ENCODE peak calls at places on chromosomes 3 and 15, in four cellular contexts. T is heart right ventricle, U is gastrocnemius medialis, N is adrenal gland. A is an unnamed sample.

GRCh38 chr15:42014406-42014805 is 6.4 kb downstream of the PLA2G4E start:
- DNase-seq in T (no peak), U (no peak), N (no peak), A (no peak)

GRCh38 chr3:150146891-150147761 is 176.4 kb upstream of the PFN2 start:
- DNase-seq in T (peak; percentile 13), U (peak; percentile 84), N (no peak), A (no peak)

GRCh38 chr3:79497447-79498111 is 270.2 kb downstream of the ROBO1 start:
- DNase-seq in T (no peak), U (no peak), N (no peak), A (no peak)

GRCh38 chr3:36416660-36417059 is 36.4 kb downstream of the STAC start:
- DNase-seq in T (no peak), U (no peak), N (no peak), A (no peak)

GRCh38 chr3:104909721-104910120 is 457.0 kb upstream of the ALCAM start:
- DNase-seq in T (no peak), U (no peak), N (peak; percentile 34), A (no peak)

GRCh38 chr3:4581905-4582611 is 88.9 kb downstream of the ITPR1 start:
- DNase-seq in T (no peak), U (no peak), N (no peak), A (no peak)

GRCh38 chr3:181715601-181716340 is 4.0 kb downstream of the SOX2 start:
- DNase-seq in T (no peak), U (no peak), N (no peak), A (no peak)

GRCh38 chr3:139774570-139775302 is 97.0 kb upstream of the NMNAT3 start:
- DNase-seq in T (peak; percentile 21), U (peak; percentile 3), N (no peak), A (no peak)

GRCh38 chr3:16474304-16474703 is 39.2 kb downstream of the RFTN1 start:
- DNase-seq in T (no peak), U (no peak), N (no peak), A (no peak)

GRCh38 chr15:69074011-69074842 is 59.7 kb downstream of the NOX5 start:
- DNase-seq in T (peak; percentile 62), U (no peak), N (peak; percentile 69), A (no peak)

GRCh38 chr3:60992395-60992794 is 258.9 kb downstream of the FHIT start:
- DNase-seq in T (peak; percentile 17), U (no peak), N (peak; percentile 21), A (no peak)

GRCh38 chr15:62059108-62059817 is 984 bp downstream of the VPS13C start:
- DNase-seq in T (no peak), U (no peak), N (no peak), A (no peak)

GRCh38 chr15:55279746-55280351 is 9.8 kb downstream of the RAB27A start:
- DNase-seq in T (no peak), U (no peak), N (peak; percentile 77), A (no peak)

GRCh38 chr3:58531555-58531954 is 5.4 kb downstream of the ACOX2 start:
- DNase-seq in T (no peak), U (no peak), N (no peak), A (no peak)

GRCh38 chr15:92079047-92079446 is 225.5 kb downstream of the SLCO3A1 start:
- DNase-seq in T (no peak), U (no peak), N (no peak), A (no peak)

GRCh38 chr3:170712798-170713197 is 126.9 kb upstream of the SLC7A14 start:
- DNase-seq in T (no peak), U (no peak), N (no peak), A (no peak)

GRCh38 chr3:49725906-49726681 is 2.3 kb upstream of the GMPPB start:
- DNase-seq in T (no peak), U (no peak), N (no peak), A (no peak)

GRCh38 chr15:63718590-63719035 is 115.1 kb downstream of the HERC1 start:
- DNase-seq in T (no peak), U (no peak), N (no peak), A (no peak)

GRCh38 chr3:134526319-134526718 is 40.5 kb downstream of the CEP63 start:
- DNase-seq in T (no peak), U (no peak), N (no peak), A (no peak)

GRCh38 chr3:66450389-66451022 is 50.3 kb downstream of the LRIG1 start:
- DNase-seq in T (peak; percentile 87), U (peak; percentile 58), N (peak; percentile 56), A (peak; percentile 84)

GRCh38 chr3:72767927-72768880 is 80.0 kb downstream of the SHQ1 start:
- DNase-seq in T (no peak), U (no peak), N (no peak), A (no peak)

GRCh38 chr15:49530106-49530505 is 90.5 kb downstream of the FAM227B start:
- DNase-seq in T (no peak), U (no peak), N (no peak), A (no peak)

GRCh38 chr15:85494035-85494793 is 113.8 kb downstream of the AKAP13 start:
- DNase-seq in T (no peak), U (no peak), N (no peak), A (no peak)

DNA sequence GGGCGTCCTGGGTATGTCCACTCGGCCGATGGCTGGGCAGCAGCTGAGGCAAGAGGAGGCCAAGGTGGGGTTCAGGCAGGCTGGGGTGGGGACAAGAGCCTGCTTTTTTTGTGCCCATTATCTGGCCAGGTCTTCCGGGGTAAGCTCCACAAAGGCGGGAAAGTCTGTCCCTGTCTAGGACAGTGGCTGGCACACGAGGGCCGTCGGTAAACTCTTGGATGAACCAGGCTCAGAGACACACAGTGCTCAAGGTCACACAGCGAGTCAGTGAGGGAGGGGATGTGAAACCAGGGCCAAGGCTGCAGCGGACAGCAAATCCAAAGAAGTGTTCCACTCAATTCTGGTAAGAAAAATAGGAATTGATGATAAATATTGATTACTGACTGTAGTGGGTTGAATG is 2.9 kb downstream of the DNAJB8 start:
- DNase-seq in T (no peak), U (no peak), N (no peak), A (no peak)
- H3K27me3 ChIP-seq in T (peaks cover 9% of the 10 kb centered on the region), U (peaks cover 2% of the 10 kb centered on the region), N (no peaks in the 10 kb centered on the region), A (no peaks in the 10 kb centered on the region)

DNA sequence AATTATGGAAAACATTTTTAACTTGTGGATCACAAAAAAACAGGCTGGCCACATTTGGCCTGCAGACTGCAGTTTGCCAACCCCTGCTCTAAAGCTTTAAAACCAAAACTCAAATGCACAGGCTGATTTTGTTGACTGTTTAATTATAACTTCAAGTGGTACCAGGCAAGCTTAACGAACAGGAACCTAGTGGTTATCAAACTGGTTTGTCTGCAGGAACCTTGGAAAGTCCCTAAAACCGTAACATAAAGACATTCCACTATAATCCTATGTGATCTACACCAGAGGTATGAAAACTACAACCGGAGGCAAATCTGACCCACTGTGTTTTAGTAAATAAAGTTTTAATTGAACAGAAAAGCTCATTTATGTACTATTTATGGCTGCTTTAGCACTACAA is 52.4 kb downstream of the TBL1XR1 start:
- DNase-seq in T (no peak), U (no peak), N (no peak), A (no peak)
- H3K4me1 ChIP-seq in T (peaks cover 84% of the 10 kb centered on the region), U (peaks cover 58% of the 10 kb centered on the region), N (peaks cover 1% of the 10 kb centered on the region), A (peaks cover 72% of the 10 kb centered on the region)

GRCh38 chr3:29144807-29145206 is 136.1 kb upstream of the RBMS3 start:
- DNase-seq in T (peak; percentile 62), U (peak; percentile 14), N (peak; percentile 77), A (no peak)
- TF ChIP-seq CTCF in T (peak; percentile 48), U (peak; percentile 22), N (peak; percentile 45), A (no peak)

GRCh38 chr15:88397506-88397905 is 69.7 kb downstream of the MRPL46 start:
- DNase-seq in T (no peak), U (no peak), N (no peak), A (no peak)

GRCh38 chr15:88398011-88398410 is 69.2 kb downstream of the MRPL46 start:
- DNase-seq in T (no peak), U (no peak), N (no peak), A (no peak)

GRCh38 chr15:88400069-88400468 is 67.1 kb downstream of the MRPL46 start:
- DNase-seq in T (no peak), U (no peak), N (no peak), A (no peak)

GRCh38 chr15:88400591-88400990 is 66.6 kb downstream of the MRPL46 start:
- DNase-seq in T (no peak), U (no peak), N (no peak), A (no peak)

DNA sequence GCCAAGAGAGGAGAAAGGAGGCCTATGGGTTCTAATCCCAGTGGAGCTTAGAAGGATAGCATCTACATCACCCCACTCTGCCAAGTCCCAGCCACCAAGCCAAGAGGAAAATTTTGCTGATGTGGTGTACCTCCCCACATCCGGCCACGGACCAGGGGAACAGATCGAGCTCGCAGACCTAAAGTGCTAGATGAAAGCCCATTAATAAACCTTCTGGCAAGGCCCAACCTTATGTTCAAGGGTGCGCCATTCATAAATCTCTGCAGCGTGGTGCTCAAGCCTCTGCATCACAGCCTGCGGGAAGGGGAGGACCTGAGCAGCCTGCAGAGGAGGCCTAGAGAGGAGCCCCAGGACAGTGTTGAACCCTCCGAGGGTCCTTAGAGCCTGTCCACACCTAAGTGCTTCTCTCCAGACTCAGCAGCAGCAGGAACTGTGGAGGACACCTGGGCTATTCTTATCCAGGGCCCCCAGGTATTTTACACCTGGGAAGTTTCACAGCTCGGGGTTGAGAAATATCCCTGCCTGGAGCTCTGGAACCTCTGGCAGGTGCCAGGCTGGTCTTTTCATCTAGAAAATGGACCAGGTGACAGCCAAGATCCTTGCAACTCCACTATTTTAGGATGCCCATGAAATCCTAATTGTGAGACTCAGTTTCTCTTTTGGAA is 68.0 kb downstream of the MRPL46 start:
- DNase-seq in T (no peak), U (no peak), N (no peak), A (no peak)
- H3K27me3 ChIP-seq in T (no peaks in the 10 kb centered on the region), U (no peaks in the 10 kb centered on the region), N (no peaks in the 10 kb centered on the region), A (no peaks in the 10 kb centered on the region)

DNA sequence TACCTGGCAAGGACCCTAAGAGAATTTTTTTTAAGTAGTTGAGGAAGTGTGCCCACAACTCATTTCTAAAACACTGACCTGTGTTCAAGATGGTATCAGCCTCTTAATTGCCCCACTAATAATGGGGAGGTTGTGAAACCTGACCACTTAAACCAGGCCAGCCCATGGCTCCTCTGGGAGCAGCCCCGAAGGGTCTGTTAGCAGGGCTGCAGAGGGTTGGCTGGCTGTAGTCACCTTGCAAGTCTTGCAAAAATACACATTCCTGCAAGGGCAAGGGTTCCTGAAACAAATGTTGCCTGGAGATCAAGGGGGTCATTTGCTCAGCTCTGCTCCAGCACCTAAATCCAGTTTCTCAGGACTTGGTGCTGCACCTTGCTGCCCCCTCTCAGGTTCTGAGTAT is 3.2 kb downstream of the IL17RD start:
- DNase-seq in T (no peak), U (no peak), N (no peak), A (no peak)
- H3K4me1 ChIP-seq in T (peaks cover 82% of the 10 kb centered on the region), U (peaks cover 20% of the 10 kb centered on the region), N (peaks cover 3% of the 10 kb centered on the region), A (no peaks in the 10 kb centered on the region)

DNA sequence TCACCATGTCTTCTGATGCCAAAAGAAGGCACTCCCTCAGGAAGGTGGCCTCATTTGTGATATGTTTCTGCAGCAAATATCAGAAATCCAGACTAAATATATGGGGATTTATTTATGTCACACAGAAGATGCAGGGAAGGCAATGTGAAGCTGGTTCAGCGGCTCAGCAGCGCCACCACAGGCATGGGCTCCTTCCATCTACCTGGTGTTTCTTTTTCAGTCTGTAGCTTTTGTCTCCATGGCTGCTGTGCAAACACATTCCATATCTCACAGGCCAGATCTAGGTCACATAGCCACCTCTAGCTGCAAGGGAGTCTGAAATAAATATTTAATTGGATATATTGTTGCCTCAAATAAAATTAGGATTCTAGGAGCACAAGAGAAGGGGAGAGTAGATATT is 502.1 kb upstream of the IL12A start:
- DNase-seq in T (no peak), U (no peak), N (no peak), A (no peak)
- TF ChIP-seq CTCF in T (no peak), U (no peak), N (no peak), A (no peak)

A was measured in tibial artery.